ENCODE peak calls at places on chromosome 4, in four cellular contexts. O is HepG2, N is H1, F is K562. I is an unnamed sample.

GRCh38 chr4:183132081-183132480 is 33.0 kb downstream of the WWC2 start:
- DNase-seq in O (no peak), N (no peak), F (no peak), I (no peak)

GRCh38 chr4:6008092-6008551 is 10.1 kb downstream of the C4orf50 start:
- DNase-seq in O (no peak), N (peak; percentile 19), F (peak; percentile 19), I (no peak)

GRCh38 chr4:68416591-68416990 is 30.7 kb upstream of the TMPRSS11E start:
- DNase-seq in O (no peak), N (no peak), F (no peak), I (no peak)

GRCh38 chr4:37434469-37434868 is 189.9 kb downstream of the NWD2 start:
- DNase-seq in O (no peak), N (no peak), F (no peak), I (peak; percentile 16)

GRCh38 chr4:163172666-163173065 is 6.0 kb upstream of the NAF1 start:
- DNase-seq in O (no peak), N (no peak), F (no peak), I (no peak)

GRCh38 chr4:130035391-130035790 is 939.4 kb downstream of the C4orf33 start:
- DNase-seq in O (no peak), N (no peak), F (no peak), I (no peak)

GRCh38 chr4:93501946-93502345 is 326.6 kb upstream of the ATOH1 start:
- DNase-seq in O (no peak), N (no peak), F (no peak), I (no peak)

GRCh38 chr4:185358514-185359433 is 37.0 kb downstream of the LRP2BP start:
- DNase-seq in O (peak; percentile 42), N (no peak), F (peak; percentile 48), I (no peak)

GRCh38 chr4:2927016-2927695 is 36.0 kb downstream of the NOP14 start:
- DNase-seq in O (no peak), N (no peak), F (no peak), I (no peak)

GRCh38 chr4:70515342-70516245 is 2.8 kb upstream of the AMTN start:
- DNase-seq in O (no peak), N (no peak), F (no peak), I (no peak)

GRCh38 chr4:6538586-6538985 is 36.4 kb upstream of the MAN2B2 start:
- DNase-seq in O (peak; percentile 4), N (no peak), F (no peak), I (no peak)

GRCh38 chr4:174177536-174177935 is 105.9 kb downstream of the FBXO8 start:
- DNase-seq in O (no peak), N (no peak), F (no peak), I (no peak)

GRCh38 chr4:56937262-56937661 is 29.6 kb downstream of the REST start:
- DNase-seq in O (no peak), N (no peak), F (no peak), I (peak; percentile 35)

GRCh38 chr4:25881187-25881586 is 18.4 kb upstream of the SEL1L3 start:
- DNase-seq in O (no peak), N (no peak), F (no peak), I (no peak)

GRCh38 chr4:73257995-73258667 is 467 bp downstream of the ANKRD17 start:
- DNase-seq in O (peak; percentile 53), N (no peak), F (peak; percentile 61), I (no peak)

GRCh38 chr4:101954975-101955678 is 164.6 kb downstream of the BANK1 start:
- DNase-seq in O (no peak), N (no peak), F (no peak), I (no peak)

GRCh38 chr4:742742-743311 is 37.2 kb downstream of the PCGF3 start:
- DNase-seq in O (peak; percentile 30), N (no peak), F (peak; percentile 75), I (peak; percentile 13)

GRCh38 chr4:123939621-123940020 is 543.0 kb downstream of the SPRY1 start:
- DNase-seq in O (no peak), N (no peak), F (no peak), I (peak; percentile 13)

GRCh38 chr4:137998666-137999429 is 243.3 kb downstream of the SLC7A11 start:
- DNase-seq in O (no peak), N (no peak), F (no peak), I (no peak)

GRCh38 chr4:164440196-164440595 is 313.7 kb upstream of the SMIM31 start:
- DNase-seq in O (no peak), N (no peak), F (no peak), I (no peak)

GRCh38 chr4:41718907-41719306 is 29.6 kb downstream of the PHOX2B start:
- DNase-seq in O (no peak), N (no peak), F (no peak), I (no peak)

GRCh38 chr4:3822230-3822947 is 56.2 kb downstream of the ADRA2C start:
- DNase-seq in O (peak; percentile 15), N (no peak), F (no peak), I (no peak)

GRCh38 chr4:123921339-123921738 is 524.7 kb downstream of the SPRY1 start:
- DNase-seq in O (no peak), N (no peak), F (no peak), I (no peak)

GRCh38 chr4:43316813-43317212 is 424.3 kb downstream of the GRXCR1 start:
- DNase-seq in O (peak; percentile 1), N (no peak), F (no peak), I (no peak)

GRCh38 chr4:56628592-56628991 is 52.5 kb downstream of the HOPX start:
- DNase-seq in O (no peak), N (no peak), F (no peak), I (no peak)

GRCh38 chr4:85358831-85359230 is 116.1 kb upstream of the ARHGAP24 start:
- DNase-seq in O (no peak), N (no peak), F (no peak), I (no peak)

GRCh38 chr4:28148221-28148620 is 1287.6 kb downstream of the STIM2 start:
- DNase-seq in O (no peak), N (no peak), F (no peak), I (no peak)

GRCh38 chr4:73417973-73418372 is 13.9 kb downstream of the ALB start:
- DNase-seq in O (no peak), N (no peak), F (no peak), I (no peak)

GRCh38 chr4:74038161-74039064 is at the start of gene CXCL3:
- DNase-seq in O (no peak), N (no peak), F (peak; percentile 82), I (no peak)

GRCh38 chr4:140108243-140108642 is 45.7 kb downstream of the MAML3 start:
- DNase-seq in O (no peak), N (no peak), F (no peak), I (no peak)

GRCh38 chr4:188822698-188823097 is 683.5 kb downstream of the TRIML1 start:
- DNase-seq in O (no peak), N (peak; percentile 43), F (no peak), I (peak; percentile 10)

GRCh38 chr4:128519163-128519810 is 231.7 kb upstream of the PGRMC2 start:
- DNase-seq in O (no peak), N (no peak), F (no peak), I (no peak)

GRCh38 chr4:87024181-87024580 is 89.4 kb downstream of the AFF1 start:
- DNase-seq in O (no peak), N (no peak), F (no peak), I (no peak)

GRCh38 chr4:67054901-67055300 is 490.4 kb downstream of the CENPC start:
- DNase-seq in O (no peak), N (no peak), F (no peak), I (no peak)

GRCh38 chr4:153649572-153649991 is 34.5 kb upstream of the TLR2 start:
- DNase-seq in O (peak; percentile 21), N (no peak), F (no peak), I (peak; percentile 60)

GRCh38 chr4:35950442-35950841 is 293.9 kb downstream of the ARAP2 start:
- DNase-seq in O (no peak), N (no peak), F (no peak), I (no peak)

GRCh38 chr4:172202480-172203076 is 389.4 kb downstream of the GALNTL6 start:
- DNase-seq in O (peak; percentile 10), N (no peak), F (peak; percentile 24), I (peak; percentile 32)

GRCh38 chr4:181711387-181711786 is 531.8 kb upstream of the TENM3 start:
- DNase-seq in O (no peak), N (no peak), F (no peak), I (no peak)

GRCh38 chr4:40423735-40424134 is 88.6 kb downstream of the CHRNA9 start:
- DNase-seq in O (no peak), N (no peak), F (no peak), I (no peak)
- TF ChIP-seq FOSL1 in O (no peak), N (no peak), F (no peak), I (no peak)

GRCh38 chr4:76420901-76421581 is at the start of gene CCDC158:
- DNase-seq in O (no peak), N (no peak), F (no peak), I (no peak)
- TF ChIP-seq FOSL1 in O (no peak), N (no peak), F (no peak), I (no peak)

DNA sequence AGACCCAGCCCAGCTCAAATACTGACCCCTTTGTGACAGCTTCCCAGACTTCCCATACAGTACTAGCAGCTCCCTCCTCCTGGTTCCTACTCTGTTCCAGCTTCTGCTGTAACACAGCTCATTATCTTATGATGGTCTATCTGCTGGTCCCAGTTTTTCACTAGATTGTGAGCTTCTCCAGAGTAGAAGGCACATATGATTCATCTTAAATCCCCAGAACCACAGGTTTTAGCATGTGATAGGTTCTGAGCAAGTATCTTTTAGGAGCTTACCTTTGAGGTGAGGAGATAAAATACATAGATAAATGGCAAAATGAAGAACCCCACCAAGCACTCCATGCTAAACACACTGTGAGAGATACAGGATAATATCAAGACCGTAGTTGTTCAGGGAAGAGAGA is 27.6 kb upstream of the ANXA3 start:
- DNase-seq in O (no peak), N (no peak), F (no peak), I (no peak)
- TF ChIP-seq FOSL1 in O (no peak), N (no peak), F (peak; percentile 78), I (no peak)

DNA sequence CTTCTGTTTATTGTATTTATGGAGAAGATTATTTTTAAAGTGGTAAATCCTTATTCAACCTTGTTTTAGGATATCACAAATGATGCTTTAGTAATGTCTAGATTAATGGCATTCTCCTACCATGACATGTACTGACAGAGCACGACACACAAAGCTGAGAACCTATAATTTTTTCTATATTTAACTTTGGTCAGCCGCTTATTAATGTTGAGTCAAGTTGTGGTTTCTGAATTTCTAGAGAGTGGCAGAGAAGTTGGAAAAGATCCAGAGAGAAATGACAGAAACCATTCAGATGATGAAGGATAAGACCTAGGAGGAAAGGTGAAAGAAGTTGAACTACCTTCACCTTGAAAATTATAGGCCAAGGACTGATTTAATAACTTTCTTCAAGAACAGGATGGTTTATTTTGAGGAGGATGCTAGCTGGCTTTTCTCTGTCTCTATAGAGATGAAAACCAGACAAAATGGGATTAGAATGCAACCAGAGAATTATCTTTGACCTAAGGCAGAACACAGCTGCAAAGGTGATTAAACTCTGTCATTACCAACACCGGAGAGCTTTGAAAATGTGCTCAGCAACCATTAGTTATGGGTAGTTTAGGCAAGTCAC is 62.6 kb upstream of the TSPAN5 start:
- DNase-seq in O (no peak), N (no peak), F (no peak), I (peak; percentile 35)
- TF ChIP-seq FOSL1 in O (no peak), N (no peak), F (no peak), I (peak; percentile 61)